ENCODE peak calls at places on chromosomes 7 and 10, in seven cellular contexts. One of them, this sample, is unnamed.

GRCh38 chr7:18467011-18467410 is 28.5 kb upstream of the HDAC9 start:
- DNase-seq in left ventricle myocardium inferior: no peak
- DNase-seq in HFF-Myc: no peak
- DNase-seq in amniotic stem cell: no peak
- DNase-seq in stimulated activated CD8-positive, alpha-beta memory T cell treated with anti-CD3 and anti-CD28 coated beads, Interleukin-4, amount 100 ng/mL, for 1 hour: no peak
- DNase-seq in MCF 10A: no peak
- DNase-seq in adrenal gland: no peak
- DNase-seq in this sample: no peak

GRCh38 chr7:33099154-33099940 is 9.9 kb downstream of the RP9 start:
- DNase-seq in left ventricle myocardium inferior: no peak
- DNase-seq in HFF-Myc: no peak
- DNase-seq in amniotic stem cell: no peak
- DNase-seq in stimulated activated CD8-positive, alpha-beta memory T cell treated with anti-CD3 and anti-CD28 coated beads, Interleukin-4, amount 100 ng/mL, for 1 hour: no peak
- DNase-seq in MCF 10A: no peak
- DNase-seq in adrenal gland: no peak
- DNase-seq in this sample: no peak

GRCh38 chr10:68121862-68122261 is 12.6 kb downstream of the MYPN start:
- DNase-seq in left ventricle myocardium inferior: no peak
- DNase-seq in HFF-Myc: no peak
- DNase-seq in amniotic stem cell: no peak
- DNase-seq in stimulated activated CD8-positive, alpha-beta memory T cell treated with anti-CD3 and anti-CD28 coated beads, Interleukin-4, amount 100 ng/mL, for 1 hour: no peak
- DNase-seq in MCF 10A: no peak
- DNase-seq in adrenal gland: no peak
- DNase-seq in this sample: no peak

GRCh38 chr10:61606971-61607907 is 55.5 kb upstream of the CABCOCO1 start:
- DNase-seq in left ventricle myocardium inferior: no peak
- DNase-seq in HFF-Myc: no peak
- DNase-seq in amniotic stem cell: no peak
- DNase-seq in stimulated activated CD8-positive, alpha-beta memory T cell treated with anti-CD3 and anti-CD28 coated beads, Interleukin-4, amount 100 ng/mL, for 1 hour: no peak
- DNase-seq in MCF 10A: peak
- DNase-seq in adrenal gland: no peak
- DNase-seq in this sample: no peak

GRCh38 chr7:112286294-112287086 is 80.0 kb downstream of the ZNF277 start:
- DNase-seq in left ventricle myocardium inferior: no peak
- DNase-seq in HFF-Myc: no peak
- DNase-seq in amniotic stem cell: no peak
- DNase-seq in stimulated activated CD8-positive, alpha-beta memory T cell treated with anti-CD3 and anti-CD28 coated beads, Interleukin-4, amount 100 ng/mL, for 1 hour: no peak
- DNase-seq in MCF 10A: no peak
- DNase-seq in adrenal gland: no peak
- DNase-seq in this sample: no peak

GRCh38 chr7:32019008-32019578 is 51.1 kb downstream of the PDE1C start:
- DNase-seq in left ventricle myocardium inferior: no peak
- DNase-seq in HFF-Myc: no peak
- DNase-seq in amniotic stem cell: no peak
- DNase-seq in stimulated activated CD8-positive, alpha-beta memory T cell treated with anti-CD3 and anti-CD28 coated beads, Interleukin-4, amount 100 ng/mL, for 1 hour: no peak
- DNase-seq in MCF 10A: no peak
- DNase-seq in adrenal gland: no peak
- DNase-seq in this sample: no peak

GRCh38 chr10:71723301-71723700 is 3.7 kb upstream of the C10orf105 start:
- DNase-seq in left ventricle myocardium inferior: no peak
- DNase-seq in HFF-Myc: no peak
- DNase-seq in amniotic stem cell: no peak
- DNase-seq in stimulated activated CD8-positive, alpha-beta memory T cell treated with anti-CD3 and anti-CD28 coated beads, Interleukin-4, amount 100 ng/mL, for 1 hour: no peak
- DNase-seq in MCF 10A: no peak
- DNase-seq in adrenal gland: no peak
- DNase-seq in this sample: no peak

GRCh38 chr10:110137142-110137545 is 70.3 kb upstream of the MXI1 start:
- DNase-seq in left ventricle myocardium inferior: no peak
- DNase-seq in HFF-Myc: peak
- DNase-seq in amniotic stem cell: peak
- DNase-seq in stimulated activated CD8-positive, alpha-beta memory T cell treated with anti-CD3 and anti-CD28 coated beads, Interleukin-4, amount 100 ng/mL, for 1 hour: no peak
- DNase-seq in MCF 10A: peak
- DNase-seq in adrenal gland: no peak
- DNase-seq in this sample: peak

GRCh38 chr10:92696606-92697383 is 7.0 kb downstream of the HHEX start:
- DNase-seq in left ventricle myocardium inferior: no peak
- DNase-seq in HFF-Myc: no peak
- DNase-seq in amniotic stem cell: no peak
- DNase-seq in stimulated activated CD8-positive, alpha-beta memory T cell treated with anti-CD3 and anti-CD28 coated beads, Interleukin-4, amount 100 ng/mL, for 1 hour: no peak
- DNase-seq in MCF 10A: no peak
- DNase-seq in adrenal gland: no peak
- DNase-seq in this sample: no peak

GRCh38 chr10:73433538-73433867 is at the start of gene MSS51:
- DNase-seq in left ventricle myocardium inferior: peak
- DNase-seq in HFF-Myc: no peak
- DNase-seq in amniotic stem cell: no peak
- DNase-seq in stimulated activated CD8-positive, alpha-beta memory T cell treated with anti-CD3 and anti-CD28 coated beads, Interleukin-4, amount 100 ng/mL, for 1 hour: no peak
- DNase-seq in MCF 10A: no peak
- DNase-seq in adrenal gland: no peak
- DNase-seq in this sample: no peak

GRCh38 chr10:132698761-132699391 is 87.1 kb downstream of the NKX6-2 start:
- DNase-seq in left ventricle myocardium inferior: peak
- DNase-seq in HFF-Myc: no peak
- DNase-seq in amniotic stem cell: no peak
- DNase-seq in stimulated activated CD8-positive, alpha-beta memory T cell treated with anti-CD3 and anti-CD28 coated beads, Interleukin-4, amount 100 ng/mL, for 1 hour: no peak
- DNase-seq in MCF 10A: no peak
- DNase-seq in adrenal gland: no peak
- DNase-seq in this sample: no peak

GRCh38 chr10:58266826-58267712 is 625 bp downstream of the IPMK start:
- DNase-seq in left ventricle myocardium inferior: peak
- DNase-seq in HFF-Myc: no peak
- DNase-seq in amniotic stem cell: no peak
- DNase-seq in stimulated activated CD8-positive, alpha-beta memory T cell treated with anti-CD3 and anti-CD28 coated beads, Interleukin-4, amount 100 ng/mL, for 1 hour: no peak
- DNase-seq in MCF 10A: peak
- DNase-seq in adrenal gland: peak
- DNase-seq in this sample: no peak

GRCh38 chr10:27683226-27683625 is 62.4 kb downstream of the MKX start:
- DNase-seq in left ventricle myocardium inferior: no peak
- DNase-seq in HFF-Myc: no peak
- DNase-seq in amniotic stem cell: no peak
- DNase-seq in stimulated activated CD8-positive, alpha-beta memory T cell treated with anti-CD3 and anti-CD28 coated beads, Interleukin-4, amount 100 ng/mL, for 1 hour: no peak
- DNase-seq in MCF 10A: no peak
- DNase-seq in adrenal gland: no peak
- DNase-seq in this sample: no peak

GRCh38 chr7:132075573-132075972 is 500.7 kb downstream of the PLXNA4 start:
- DNase-seq in left ventricle myocardium inferior: no peak
- DNase-seq in HFF-Myc: no peak
- DNase-seq in amniotic stem cell: no peak
- DNase-seq in stimulated activated CD8-positive, alpha-beta memory T cell treated with anti-CD3 and anti-CD28 coated beads, Interleukin-4, amount 100 ng/mL, for 1 hour: no peak
- DNase-seq in MCF 10A: no peak
- DNase-seq in adrenal gland: no peak
- DNase-seq in this sample: no peak

GRCh38 chr7:22043367-22043766 is 97.7 kb upstream of the CDCA7L start:
- DNase-seq in left ventricle myocardium inferior: no peak
- DNase-seq in HFF-Myc: no peak
- DNase-seq in amniotic stem cell: no peak
- DNase-seq in stimulated activated CD8-positive, alpha-beta memory T cell treated with anti-CD3 and anti-CD28 coated beads, Interleukin-4, amount 100 ng/mL, for 1 hour: no peak
- DNase-seq in MCF 10A: no peak
- DNase-seq in adrenal gland: no peak
- DNase-seq in this sample: no peak

GRCh38 chr7:47509571-47509970 is 72.3 kb downstream of the TNS3 start:
- DNase-seq in left ventricle myocardium inferior: no peak
- DNase-seq in HFF-Myc: no peak
- DNase-seq in amniotic stem cell: no peak
- DNase-seq in stimulated activated CD8-positive, alpha-beta memory T cell treated with anti-CD3 and anti-CD28 coated beads, Interleukin-4, amount 100 ng/mL, for 1 hour: no peak
- DNase-seq in MCF 10A: no peak
- DNase-seq in adrenal gland: no peak
- DNase-seq in this sample: no peak

GRCh38 chr7:30984359-30985107 is 20.8 kb downstream of the GHRHR start:
- DNase-seq in left ventricle myocardium inferior: no peak
- DNase-seq in HFF-Myc: no peak
- DNase-seq in amniotic stem cell: no peak
- DNase-seq in stimulated activated CD8-positive, alpha-beta memory T cell treated with anti-CD3 and anti-CD28 coated beads, Interleukin-4, amount 100 ng/mL, for 1 hour: no peak
- DNase-seq in MCF 10A: peak
- DNase-seq in adrenal gland: peak
- DNase-seq in this sample: no peak

GRCh38 chr10:5775705-5776104 is 37.5 kb downstream of the GDI2 start:
- DNase-seq in left ventricle myocardium inferior: peak
- DNase-seq in HFF-Myc: no peak
- DNase-seq in amniotic stem cell: no peak
- DNase-seq in stimulated activated CD8-positive, alpha-beta memory T cell treated with anti-CD3 and anti-CD28 coated beads, Interleukin-4, amount 100 ng/mL, for 1 hour: peak
- DNase-seq in MCF 10A: no peak
- DNase-seq in adrenal gland: no peak
- DNase-seq in this sample: no peak

GRCh38 chr7:112414855-112415490 is 35.3 kb upstream of the IFRD1 start:
- DNase-seq in left ventricle myocardium inferior: no peak
- DNase-seq in HFF-Myc: no peak
- DNase-seq in amniotic stem cell: no peak
- DNase-seq in stimulated activated CD8-positive, alpha-beta memory T cell treated with anti-CD3 and anti-CD28 coated beads, Interleukin-4, amount 100 ng/mL, for 1 hour: no peak
- DNase-seq in MCF 10A: peak
- DNase-seq in adrenal gland: no peak
- DNase-seq in this sample: no peak

GRCh38 chr10:112456533-112456932 is 9.5 kb downstream of the VTI1A start:
- DNase-seq in left ventricle myocardium inferior: no peak
- DNase-seq in HFF-Myc: no peak
- DNase-seq in amniotic stem cell: no peak
- DNase-seq in stimulated activated CD8-positive, alpha-beta memory T cell treated with anti-CD3 and anti-CD28 coated beads, Interleukin-4, amount 100 ng/mL, for 1 hour: no peak
- DNase-seq in MCF 10A: no peak
- DNase-seq in adrenal gland: no peak
- DNase-seq in this sample: no peak

GRCh38 chr7:105791926-105792325 is 84.5 kb downstream of the ATXN7L1 start:
- DNase-seq in left ventricle myocardium inferior: no peak
- DNase-seq in HFF-Myc: no peak
- DNase-seq in amniotic stem cell: no peak
- DNase-seq in stimulated activated CD8-positive, alpha-beta memory T cell treated with anti-CD3 and anti-CD28 coated beads, Interleukin-4, amount 100 ng/mL, for 1 hour: no peak
- DNase-seq in MCF 10A: no peak
- DNase-seq in adrenal gland: no peak
- DNase-seq in this sample: no peak

GRCh38 chr7:112781558-112781957 is 8.6 kb downstream of the TMEM168 start:
- DNase-seq in left ventricle myocardium inferior: no peak
- DNase-seq in HFF-Myc: no peak
- DNase-seq in amniotic stem cell: no peak
- DNase-seq in stimulated activated CD8-positive, alpha-beta memory T cell treated with anti-CD3 and anti-CD28 coated beads, Interleukin-4, amount 100 ng/mL, for 1 hour: no peak
- DNase-seq in MCF 10A: no peak
- DNase-seq in adrenal gland: no peak
- DNase-seq in this sample: no peak

GRCh38 chr7:16515785-16516685 is 10.6 kb upstream of the LRRC72 start:
- DNase-seq in left ventricle myocardium inferior: no peak
- DNase-seq in HFF-Myc: no peak
- DNase-seq in amniotic stem cell: no peak
- DNase-seq in stimulated activated CD8-positive, alpha-beta memory T cell treated with anti-CD3 and anti-CD28 coated beads, Interleukin-4, amount 100 ng/mL, for 1 hour: no peak
- DNase-seq in MCF 10A: no peak
- DNase-seq in adrenal gland: no peak
- DNase-seq in this sample: no peak

GRCh38 chr7:134887523-134887922 is 98.8 kb upstream of the AGBL3 start:
- DNase-seq in left ventricle myocardium inferior: no peak
- DNase-seq in HFF-Myc: no peak
- DNase-seq in amniotic stem cell: no peak
- DNase-seq in stimulated activated CD8-positive, alpha-beta memory T cell treated with anti-CD3 and anti-CD28 coated beads, Interleukin-4, amount 100 ng/mL, for 1 hour: no peak
- DNase-seq in MCF 10A: no peak
- DNase-seq in adrenal gland: no peak
- DNase-seq in this sample: no peak

GRCh38 chr10:69633673-69634635 is 3.9 kb downstream of the FAM241B start:
- DNase-seq in left ventricle myocardium inferior: no peak
- DNase-seq in HFF-Myc: no peak
- DNase-seq in amniotic stem cell: no peak
- DNase-seq in stimulated activated CD8-positive, alpha-beta memory T cell treated with anti-CD3 and anti-CD28 coated beads, Interleukin-4, amount 100 ng/mL, for 1 hour: no peak
- DNase-seq in MCF 10A: no peak
- DNase-seq in adrenal gland: peak
- DNase-seq in this sample: no peak

GRCh38 chr10:50497758-50498157 is 126.0 kb downstream of the SGMS1 start:
- DNase-seq in left ventricle myocardium inferior: no peak
- DNase-seq in HFF-Myc: no peak
- DNase-seq in amniotic stem cell: peak
- DNase-seq in stimulated activated CD8-positive, alpha-beta memory T cell treated with anti-CD3 and anti-CD28 coated beads, Interleukin-4, amount 100 ng/mL, for 1 hour: no peak
- DNase-seq in MCF 10A: peak
- DNase-seq in adrenal gland: no peak
- DNase-seq in this sample: peak

GRCh38 chr7:71976670-71977069 is 435.5 kb downstream of the CALN1 start:
- DNase-seq in left ventricle myocardium inferior: no peak
- DNase-seq in HFF-Myc: no peak
- DNase-seq in amniotic stem cell: no peak
- DNase-seq in stimulated activated CD8-positive, alpha-beta memory T cell treated with anti-CD3 and anti-CD28 coated beads, Interleukin-4, amount 100 ng/mL, for 1 hour: no peak
- DNase-seq in MCF 10A: no peak
- DNase-seq in adrenal gland: no peak
- DNase-seq in this sample: no peak

GRCh38 chr10:46557319-46558140 is 1.1 kb upstream of the GPRIN2 start:
- DNase-seq in left ventricle myocardium inferior: peak
- DNase-seq in HFF-Myc: no peak
- DNase-seq in amniotic stem cell: no peak
- DNase-seq in stimulated activated CD8-positive, alpha-beta memory T cell treated with anti-CD3 and anti-CD28 coated beads, Interleukin-4, amount 100 ng/mL, for 1 hour: no peak
- DNase-seq in MCF 10A: no peak
- DNase-seq in adrenal gland: peak
- DNase-seq in this sample: no peak

GRCh38 chr7:14765731-14766130 is 136.8 kb downstream of the DGKB start:
- DNase-seq in left ventricle myocardium inferior: no peak
- DNase-seq in HFF-Myc: no peak
- DNase-seq in amniotic stem cell: no peak
- DNase-seq in stimulated activated CD8-positive, alpha-beta memory T cell treated with anti-CD3 and anti-CD28 coated beads, Interleukin-4, amount 100 ng/mL, for 1 hour: no peak
- DNase-seq in MCF 10A: no peak
- DNase-seq in adrenal gland: no peak
- DNase-seq in this sample: no peak

GRCh38 chr7:80869385-80869784 is 49.5 kb downstream of the SEMA3C start:
- DNase-seq in left ventricle myocardium inferior: no peak
- DNase-seq in HFF-Myc: no peak
- DNase-seq in amniotic stem cell: no peak
- DNase-seq in stimulated activated CD8-positive, alpha-beta memory T cell treated with anti-CD3 and anti-CD28 coated beads, Interleukin-4, amount 100 ng/mL, for 1 hour: no peak
- DNase-seq in MCF 10A: no peak
- DNase-seq in adrenal gland: no peak
- DNase-seq in this sample: no peak

GRCh38 chr7:91836065-91836368 is 44.5 kb downstream of the MTERF1 start:
- DNase-seq in left ventricle myocardium inferior: no peak
- DNase-seq in HFF-Myc: no peak
- DNase-seq in amniotic stem cell: no peak
- DNase-seq in stimulated activated CD8-positive, alpha-beta memory T cell treated with anti-CD3 and anti-CD28 coated beads, Interleukin-4, amount 100 ng/mL, for 1 hour: no peak
- DNase-seq in MCF 10A: peak
- DNase-seq in adrenal gland: no peak
- DNase-seq in this sample: peak

GRCh38 chr7:155257482-155258232 is 40.0 kb upstream of the INSIG1 start:
- DNase-seq in left ventricle myocardium inferior: peak
- DNase-seq in HFF-Myc: no peak
- DNase-seq in amniotic stem cell: no peak
- DNase-seq in stimulated activated CD8-positive, alpha-beta memory T cell treated with anti-CD3 and anti-CD28 coated beads, Interleukin-4, amount 100 ng/mL, for 1 hour: no peak
- DNase-seq in MCF 10A: peak
- DNase-seq in adrenal gland: no peak
- DNase-seq in this sample: peak

GRCh38 chr10:110918269-110918632 is 729 bp downstream of the BBIP1 start:
- DNase-seq in left ventricle myocardium inferior: peak
- DNase-seq in HFF-Myc: peak
- DNase-seq in amniotic stem cell: peak
- DNase-seq in stimulated activated CD8-positive, alpha-beta memory T cell treated with anti-CD3 and anti-CD28 coated beads, Interleukin-4, amount 100 ng/mL, for 1 hour: peak
- DNase-seq in MCF 10A: peak
- DNase-seq in adrenal gland: no peak
- DNase-seq in this sample: peak

GRCh38 chr10:96832721-96833219 is 672 bp downstream of the LCOR start:
- DNase-seq in left ventricle myocardium inferior: peak
- DNase-seq in HFF-Myc: no peak
- DNase-seq in amniotic stem cell: no peak
- DNase-seq in stimulated activated CD8-positive, alpha-beta memory T cell treated with anti-CD3 and anti-CD28 coated beads, Interleukin-4, amount 100 ng/mL, for 1 hour: peak
- DNase-seq in MCF 10A: peak
- DNase-seq in adrenal gland: peak
- DNase-seq in this sample: peak

GRCh38 chr7:84274029-84274638 is 79.5 kb upstream of the SEMA3A start:
- DNase-seq in left ventricle myocardium inferior: no peak
- DNase-seq in HFF-Myc: no peak
- DNase-seq in amniotic stem cell: no peak
- DNase-seq in stimulated activated CD8-positive, alpha-beta memory T cell treated with anti-CD3 and anti-CD28 coated beads, Interleukin-4, amount 100 ng/mL, for 1 hour: no peak
- DNase-seq in MCF 10A: peak
- DNase-seq in adrenal gland: no peak
- DNase-seq in this sample: no peak

GRCh38 chr10:35216303-35216905 is 89.8 kb downstream of the CREM start:
- DNase-seq in left ventricle myocardium inferior: peak
- DNase-seq in HFF-Myc: no peak
- DNase-seq in amniotic stem cell: no peak
- DNase-seq in stimulated activated CD8-positive, alpha-beta memory T cell treated with anti-CD3 and anti-CD28 coated beads, Interleukin-4, amount 100 ng/mL, for 1 hour: no peak
- DNase-seq in MCF 10A: peak
- DNase-seq in adrenal gland: peak
- DNase-seq in this sample: no peak

This sample was measured in smooth muscle cell of the brain vasculature.